ENCODE peak calls at places on chromosomes 16 and 17, in eight cellular contexts. X is A549, A is HL-60, J is substantia nigra, M is right atrium auricular region, K is heart left ventricle, S is upper lobe of right lung, R is OCI-LY7. U is an unnamed sample.
A peak's percentile ranks its signal among the peaks of the same experiment; 100 is the strongest.

GRCh38 chr17:55546481-55546880 is 35.2 kb upstream of the SMIM36 start:
- DNase-seq in X (no peak), A (peak; percentile 3), J (no peak), M (no peak), K (no peak), S (no peak), R (no peak), U (no peak)

GRCh38 chr16:4327782-4328579 is 12.1 kb downstream of the GLIS2 start:
- DNase-seq in X (no peak), A (peak; percentile 83), J (peak; percentile 79), M (peak; percentile 89), K (peak; percentile 88), S (peak; percentile 90), R (peak; percentile 69), U (peak; percentile 93)

GRCh38 chr16:84658690-84659089 is 10.4 kb downstream of the KLHL36 start:
- DNase-seq in X (no peak), A (no peak), J (no peak), M (no peak), K (no peak), S (no peak), R (no peak), U (no peak)

GRCh38 chr17:48601528-48602430 is 3.0 kb downstream of the HOXB6 start:
- DNase-seq in X (peak; percentile 54), A (no peak), J (no peak), M (no peak), K (no peak), S (no peak), R (no peak), U (no peak)

GRCh38 chr17:27430882-27431491 is 25.3 kb upstream of the KSR1 start:
- DNase-seq in X (peak; percentile 45), A (peak; percentile 40), J (no peak), M (no peak), K (no peak), S (peak; percentile 69), R (peak; percentile 11), U (peak; percentile 74)

GRCh38 chr17:77496401-77496801 is 355.6 kb downstream of the SEC14L1 start:
- DNase-seq in X (no peak), A (no peak), J (no peak), M (no peak), K (no peak), S (peak; percentile 40), R (no peak), U (peak; percentile 65)

GRCh38 chr17:45341389-45342158 is 24.8 kb upstream of the MAP3K14 start:
- DNase-seq in X (peak; percentile 96), A (no peak), J (no peak), M (peak; percentile 74), K (peak; percentile 70), S (peak; percentile 70), R (no peak), U (peak; percentile 68)

GRCh38 chr17:54900457-54901229 is at the start of gene TOM1L1:
- DNase-seq in X (peak; percentile 89), A (peak; percentile 53), J (peak; percentile 76), M (peak; percentile 63), K (peak; percentile 84), S (peak; percentile 93), R (no peak), U (peak; percentile 77)

GRCh38 chr17:55813944-55814343 is 63.1 kb downstream of the PCTP start:
- DNase-seq in X (no peak), A (no peak), J (no peak), M (no peak), K (no peak), S (no peak), R (no peak), U (no peak)

GRCh38 chr16:85258616-85259015 is 146.3 kb upstream of the CIBAR2 start:
- DNase-seq in X (no peak), A (no peak), J (peak; percentile 51), M (no peak), K (no peak), S (no peak), R (no peak), U (no peak)

GRCh38 chr16:1712791-1713261 is 6.8 kb downstream of the MAPK8IP3 start:
- DNase-seq in X (no peak), A (no peak), J (peak; percentile 49), M (no peak), K (no peak), S (no peak), R (peak; percentile 74), U (no peak)

GRCh38 chr17:37787055-37787720 is 42.3 kb upstream of the HNF1B start:
- DNase-seq in X (peak; percentile 95), A (no peak), J (peak; percentile 4), M (no peak), K (no peak), S (no peak), R (no peak), U (no peak)

GRCh38 chr17:32936894-32937500 is 9.0 kb downstream of the TMEM98 start:
- DNase-seq in X (peak; percentile 78), A (peak; percentile 15), J (peak; percentile 81), M (peak; percentile 75), K (peak; percentile 74), S (peak; percentile 85), R (peak; percentile 64), U (peak; percentile 79)

GRCh38 chr17:65783845-65784334 is 222.4 kb upstream of the AXIN2 start:
- DNase-seq in X (peak; percentile 16), A (no peak), J (no peak), M (no peak), K (no peak), S (no peak), R (no peak), U (no peak)

GRCh38 chr17:557371-557770 is 157.3 kb downstream of the VPS53 start:
- DNase-seq in X (no peak), A (no peak), J (no peak), M (no peak), K (no peak), S (no peak), R (no peak), U (no peak)

GRCh38 chr17:50830298-50830697 is 5.1 kb upstream of the WFIKKN2 start:
- DNase-seq in X (no peak), A (no peak), J (no peak), M (no peak), K (no peak), S (no peak), R (no peak), U (no peak)

GRCh38 chr17:4735825-4736651 is 3.6 kb upstream of the ZMYND15 start:
- DNase-seq in X (no peak), A (peak; percentile 57), J (no peak), M (no peak), K (no peak), S (no peak), R (no peak), U (peak; percentile 77)

GRCh38 chr17:82267575-82268379 is 5.7 kb downstream of the CSNK1D start:
- DNase-seq in X (peak; percentile 94), A (peak; percentile 56), J (peak; percentile 91), M (peak; percentile 97), K (peak; percentile 95), S (peak; percentile 95), R (no peak), U (peak; percentile 98)

GRCh38 chr16:70476272-70477020 is 22.1 kb downstream of the FCSK start:
- DNase-seq in X (no peak), A (no peak), J (peak; percentile 91), M (no peak), K (peak; percentile 32), S (no peak), R (no peak), U (no peak)

GRCh38 chr17:8822401-8823035 is 23.4 kb upstream of the MFSD6L start:
- DNase-seq in X (no peak), A (no peak), J (no peak), M (peak; percentile 46), K (no peak), S (no peak), R (no peak), U (no peak)

GRCh38 chr16:64364894-64365293 is 757.0 kb downstream of the CDH11 start:
- DNase-seq in X (no peak), A (no peak), J (no peak), M (no peak), K (no peak), S (no peak), R (no peak), U (no peak)

GRCh38 chr16:64370112-64370511 is 751.8 kb downstream of the CDH11 start:
- DNase-seq in X (no peak), A (no peak), J (peak; percentile 4), M (no peak), K (no peak), S (no peak), R (no peak), U (no peak)

GRCh38 chr16:64363039-64363438 is 758.8 kb downstream of the CDH11 start:
- DNase-seq in X (no peak), A (no peak), J (no peak), M (no peak), K (no peak), S (no peak), R (no peak), U (no peak)

GRCh38 chr16:64362193-64362592 is 759.7 kb downstream of the CDH11 start:
- DNase-seq in X (no peak), A (no peak), J (no peak), M (no peak), K (no peak), S (no peak), R (no peak), U (no peak)

GRCh38 chr16:64365448-64365858 is 756.4 kb downstream of the CDH11 start:
- DNase-seq in X (no peak), A (no peak), J (no peak), M (no peak), K (no peak), S (no peak), R (no peak), U (no peak)
- H3K27ac ChIP-seq in X (no peak overlapping the region), A (no peak overlapping the region), J (no peak overlapping the region), M (no peak overlapping the region), K (no peak overlapping the region), S (no peak overlapping the region), R (no peak overlapping the region), U (no peak overlapping the region)

DNA sequence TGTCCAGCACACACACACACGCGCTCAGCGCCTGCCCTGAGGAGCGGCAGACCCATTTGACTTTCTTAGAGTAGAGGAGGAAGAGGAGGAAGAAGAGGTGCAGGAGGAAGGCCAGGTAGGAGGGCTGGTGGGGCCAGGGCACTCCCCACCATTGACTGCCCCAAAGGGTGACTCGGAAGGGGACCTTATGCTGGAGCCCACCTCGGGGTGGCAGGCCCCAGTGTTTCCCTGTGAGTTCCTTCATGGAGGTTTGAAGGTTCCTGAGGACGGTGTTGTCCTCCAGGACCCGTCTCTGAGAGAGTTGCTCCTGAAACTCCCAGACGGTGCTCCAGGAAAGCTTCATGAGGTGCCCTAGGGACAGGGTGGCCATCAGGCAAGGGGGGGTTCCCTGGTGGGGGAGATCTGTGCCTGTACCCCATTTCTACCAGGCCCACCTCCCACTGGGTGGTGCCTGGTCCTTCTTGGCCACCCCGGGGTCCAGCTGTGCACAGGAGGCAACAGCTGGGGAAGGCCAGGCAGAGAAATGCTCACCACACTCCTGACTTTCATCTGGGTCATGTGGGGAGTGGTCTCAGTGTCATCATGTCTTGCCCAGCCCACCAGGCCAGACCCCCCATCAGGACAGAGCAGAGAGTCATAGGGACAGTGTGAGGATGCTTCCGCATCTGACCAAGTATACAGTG is 89.5 kb downstream of the TNFRSF13B start:
- DNase-seq in X (no peak), A (no peak), J (no peak), M (peak; percentile 30), K (no peak), S (no peak), R (no peak), U (no peak)
- H3K27ac ChIP-seq in X (no peak overlapping the region), A (no peak overlapping the region), J (no peak overlapping the region), M (no peak overlapping the region), K (no peak overlapping the region), S (no peak overlapping the region), R (no peak overlapping the region), U (no peak overlapping the region)

GRCh38 chr16:87443031-87443430 is 49.8 kb downstream of the ZCCHC14 start:
- DNase-seq in X (no peak), A (no peak), J (no peak), M (no peak), K (no peak), S (no peak), R (no peak), U (no peak)
- H3K27ac ChIP-seq in X (no peak overlapping the region), A (no peak overlapping the region), J (no peak overlapping the region), M (no peak overlapping the region), K (no peak overlapping the region), S (no peak overlapping the region), R (no peak overlapping the region), U (no peak overlapping the region)

GRCh38 chr16:89380681-89381080 is 109.7 kb downstream of the ANKRD11 start:
- DNase-seq in X (no peak), A (no peak), J (no peak), M (no peak), K (no peak), S (no peak), R (no peak), U (no peak)
- H3K27ac ChIP-seq in X (no peak overlapping the region), A (no peak overlapping the region), J (no peak overlapping the region), M (peak overlapping the region; percentile 27), K (no peak overlapping the region), S (no peak overlapping the region), R (no peak overlapping the region), U (no peak overlapping the region)